ENCODE peak calls at places on chromosomes 6 and 20, in eight cellular contexts. N is adrenal gland, W is astrocyte, Z is ovary, O is lower lobe of right lung, D is heart right ventricle, X is left lung, P is HepG2. C is an unnamed sample. For H3K4me1, the result is how much of the 10 kb centered on the place peaks cover.

GRCh38 chr6:129828229-129828628 is 32.9 kb downstream of the TMEM244 start:
- DNase-seq in N (no peak), W (no peak), Z (no peak), O (no peak), D (no peak), X (no peak), P (no peak), C (no peak)

GRCh38 chr6:63307581-63308246 is 12.1 kb downstream of the LGSN start:
- DNase-seq in N (peak), W (peak), Z (no peak), O (no peak), D (no peak), X (no peak), P (peak), C (no peak)

GRCh38 chr6:5468586-5468985 is 207.3 kb downstream of the FARS2 start:
- DNase-seq in N (no peak), W (no peak), Z (no peak), O (no peak), D (no peak), X (no peak), P (no peak), C (no peak)

GRCh38 chr20:57388953-57389694 is 2.1 kb upstream of the RBM38 start:
- DNase-seq in N (peak), W (peak), Z (peak), O (peak), D (peak), X (peak), P (peak), C (peak)

GRCh38 chr6:89050697-89051096 is 29.9 kb upstream of the PNRC1 start:
- DNase-seq in N (no peak), W (no peak), Z (no peak), O (no peak), D (no peak), X (no peak), P (no peak), C (no peak)

GRCh38 chr6:112879920-112880413 is 532.8 kb downstream of the RFPL4B start:
- DNase-seq in N (peak), W (peak), Z (no peak), O (peak), D (no peak), X (peak), P (peak), C (peak)

GRCh38 chr6:149840345-149841075 is 23.6 kb downstream of the LRP11 start:
- DNase-seq in N (peak), W (peak), Z (peak), O (peak), D (peak), X (peak), P (peak), C (peak)

GRCh38 chr20:11091496-11091895 is 417.7 kb upstream of the JAG1 start:
- DNase-seq in N (no peak), W (peak), Z (no peak), O (no peak), D (no peak), X (no peak), P (no peak), C (no peak)

GRCh38 chr6:168884646-168885086 is 369.0 kb downstream of the THBS2 start:
- DNase-seq in N (peak), W (no peak), Z (peak), O (peak), D (peak), X (peak), P (peak), C (peak)

GRCh38 chr6:155317186-155317585 is 2.9 kb upstream of the TFB1M start:
- DNase-seq in N (no peak), W (no peak), Z (no peak), O (no peak), D (no peak), X (no peak), P (no peak), C (no peak)
- TF ChIP-seq CTCF in N (no peak), W (peak), Z (no peak), O (peak), D (peak), X (no peak), P (no peak), C (no peak)

GRCh38 chr6:44560458-44561061 is 173.1 kb downstream of the CDC5L start:
- DNase-seq in N (no peak), W (no peak), Z (no peak), O (no peak), D (no peak), X (no peak), P (no peak), C (no peak)
- H3K4me1 ChIP-seq in N (under half), W (under half), Z (under half), O (under half), D (under half), X (under half), P (under half), C (under half)

GRCh38 chr6:53922571-53922981 is 127.8 kb downstream of the LRRC1 start:
- DNase-seq in N (no peak), W (peak), Z (no peak), O (no peak), D (no peak), X (no peak), P (peak), C (no peak)
- H3K4me3 ChIP-seq in N (no peak), W (peak), Z (no peak), O (no peak), D (no peak), X (no peak), P (no peak), C (no peak)

GRCh38 chr6:38997128-38997761 is 51.3 kb upstream of the GLP1R start:
- DNase-seq in N (peak), W (no peak), Z (no peak), O (no peak), D (peak), X (no peak), P (peak), C (no peak)
- TF ChIP-seq CTCF in N (peak), W (peak), Z (no peak), O (peak), D (peak), X (peak), P (peak), C (peak)

DNA sequence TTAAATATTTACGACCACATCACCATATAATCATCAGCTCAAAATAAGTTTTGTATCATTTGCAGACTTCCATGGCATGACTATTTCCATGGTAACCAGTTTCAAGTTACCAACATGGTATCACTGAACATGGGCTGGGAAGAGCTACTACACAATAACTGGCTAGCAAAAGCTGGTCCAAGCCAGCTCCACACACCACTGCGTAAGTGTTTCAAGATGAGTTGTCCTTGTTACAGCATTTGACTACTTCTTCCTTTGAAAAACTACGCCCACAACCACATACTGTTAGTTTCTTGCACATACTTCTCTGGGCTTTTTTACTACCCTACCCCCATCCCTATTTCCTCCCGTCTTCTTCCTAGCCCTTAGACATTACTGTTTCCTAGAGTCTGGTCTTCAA is 8.5 kb downstream of the CD164 start:
- DNase-seq in N (no peak), W (no peak), Z (no peak), O (no peak), D (no peak), X (no peak), P (no peak), C (no peak)
- H3K4me1 ChIP-seq in N (under half), W (under half), Z (under half), O (under half), D (under half), X (half or more), P (under half), C (under half)

C was measured in pancreas.